ENCODE peak calls at places on chromosomes 7 and 10, in eight cellular contexts. X is mucosa of descending colon, S is dorsolateral prefrontal cortex, A is HFF-Myc, U is neural progenitor cell, T is RCC 7860, G is MV-4-11, K is sigmoid colon. J is an unnamed sample.

GRCh38 chr7:80804581-80804980 is 114.3 kb downstream of the SEMA3C start:
- DNase-seq in X (no peak), S (no peak), A (no peak), U (no peak), T (no peak), G (no peak), K (no peak), J (no peak)

GRCh38 chr7:28093617-28094232 is 86.9 kb downstream of the JAZF1 start:
- DNase-seq in X (peak), S (peak), A (no peak), U (peak), T (peak), G (peak), K (peak), J (peak)

GRCh38 chr10:129764901-129765663 is 199.0 kb downstream of the EBF3 start:
- DNase-seq in X (no peak), S (no peak), A (no peak), U (no peak), T (no peak), G (no peak), K (peak), J (no peak)

GRCh38 chr7:137652721-137653120 is 194.1 kb downstream of the DGKI start:
- DNase-seq in X (no peak), S (no peak), A (no peak), U (no peak), T (peak), G (no peak), K (no peak), J (no peak)

GRCh38 chr10:112115781-112116385 is 67.7 kb downstream of the GPAM start:
- DNase-seq in X (no peak), S (no peak), A (no peak), U (peak), T (peak), G (peak), K (no peak), J (peak)

GRCh38 chr7:44867073-44867990 is 18.0 kb downstream of the PURB start:
- DNase-seq in X (no peak), S (peak), A (no peak), U (no peak), T (peak), G (peak), K (peak), J (no peak)

GRCh38 chr10:122307669-122308486 is 36.8 kb downstream of the BTBD16 start:
- DNase-seq in X (no peak), S (no peak), A (peak), U (no peak), T (peak), G (peak), K (peak), J (peak)

GRCh38 chr10:70540789-70541360 is 61.7 kb downstream of the PRF1 start:
- DNase-seq in X (no peak), S (no peak), A (no peak), U (no peak), T (no peak), G (no peak), K (no peak), J (no peak)

GRCh38 chr7:91784469-91784868 is 96.0 kb downstream of the MTERF1 start:
- DNase-seq in X (no peak), S (no peak), A (peak), U (no peak), T (peak), G (peak), K (no peak), J (no peak)

J was measured in iPS-NIHi11.